ENCODE peak calls at places on chromosomes 2 and 18, in four cellular contexts. N is neural progenitor cell, E is HCT116, S is SK-N-MC. L is an unnamed sample.

GRCh38 chr2:9230881-9231280 is 24.3 kb downstream of the ASAP2 start:
- DNase-seq in N (no peak), S (no peak), E (no peak), L (no peak)

GRCh38 chr2:58970365-58970764 is 729.2 kb upstream of the FANCL start:
- DNase-seq in E (no peak), S (no peak), N (no peak), L (no peak)

GRCh38 chr2:144181006-144181405 is 338.9 kb downstream of the ZEB2 start:
- DNase-seq in N (no peak), E (no peak), S (no peak), L (no peak)

GRCh38 chr2:191643425-191643824 is 34.5 kb upstream of the NABP1 start:
- DNase-seq in S (no peak), N (no peak), E (no peak), L (no peak)

GRCh38 chr2:226971029-226971584 is 135.3 kb downstream of the RHBDD1 start:
- DNase-seq in S (no peak), N (no peak), E (no peak), L (no peak)

GRCh38 chr2:49035477-49035876 is 118.8 kb downstream of the FSHR start:
- DNase-seq in N (no peak), S (no peak), E (no peak), L (no peak)

GRCh38 chr18:10926565-10927194 is 222.7 kb downstream of the PIEZO2 start:
- DNase-seq in N (no peak), S (no peak), E (no peak), L (no peak)

GRCh38 chr2:152369176-152369860 is 34.3 kb downstream of the FMNL2 start:
- DNase-seq in N (no peak), E (no peak), S (no peak), L (no peak)

GRCh38 chr2:38108907-38109731 is 33.2 kb upstream of the CYP1B1 start:
- DNase-seq in E (no peak), N (no peak), S (no peak), L (no peak)

GRCh38 chr2:118291481-118291880 is 203.2 kb downstream of the INSIG2 start:
- DNase-seq in S (no peak), N (no peak), E (no peak), L (no peak)

GRCh38 chr2:200040251-200040650 is 84.9 kb downstream of the MAIP1 start:
- DNase-seq in E (no peak), N (no peak), S (no peak), L (no peak)

GRCh38 chr2:221377597-221377996 is 194.5 kb downstream of the EPHA4 start:
- DNase-seq in E (no peak), N (no peak), S (no peak), L (no peak)

GRCh38 chr2:108385411-108386071 is 7.8 kb downstream of the SULT1C4 start:
- DNase-seq in N (no peak), S (no peak), E (no peak), L (no peak)

GRCh38 chr2:17470855-17471641 is 47.2 kb downstream of the RAD51AP2 start:
- DNase-seq in S (peak), E (peak), N (peak), L (no peak)

GRCh38 chr2:222572264-222572721 is 83.6 kb downstream of the FARSB start:
- DNase-seq in S (no peak), E (no peak), N (no peak), L (no peak)

GRCh38 chr2:217706095-217706494 is 296.7 kb downstream of the TNS1 start:
- DNase-seq in N (no peak), E (no peak), S (no peak), L (no peak)

GRCh38 chr2:220460257-220460985 is 833.0 kb downstream of the SLC4A3 start:
- DNase-seq in E (peak), N (peak), S (no peak), L (no peak)

GRCh38 chr18:11040823-11041712 is 108.3 kb downstream of the PIEZO2 start:
- DNase-seq in E (peak), S (no peak), N (peak), L (peak)

GRCh38 chr18:78939105-78939504 is 40.5 kb upstream of the SALL3 start:
- DNase-seq in E (no peak), N (no peak), S (no peak), L (no peak)

GRCh38 chr18:59049726-59050660 is 89.7 kb upstream of the SEC11C start:
- DNase-seq in N (peak), E (no peak), S (no peak), L (no peak)

GRCh38 chr2:215839309-215839708 is 174.0 kb downstream of the MREG start:
- DNase-seq in E (no peak), S (no peak), N (no peak), L (no peak)

GRCh38 chr2:58432491-58433166 is 191.5 kb upstream of the FANCL start:
- DNase-seq in S (no peak), N (no peak), E (no peak), L (no peak)

GRCh38 chr2:48313036-48313877 is 216.7 kb upstream of the STON1 start:
- DNase-seq in N (no peak), S (no peak), E (no peak), L (no peak)

GRCh38 chr2:142722569-142722968 is 154.9 kb upstream of the KYNU start:
- DNase-seq in N (no peak), S (no peak), E (no peak), L (no peak)

GRCh38 chr18:53567935-53568574 is 656.4 kb downstream of the MBD2 start:
- DNase-seq in N (peak), S (peak), E (no peak), L (peak)

GRCh38 chr2:71849111-71849510 is 298.6 kb downstream of the CYP26B1 start:
- DNase-seq in N (no peak), E (no peak), S (no peak), L (no peak)

GRCh38 chr2:240622631-240623235 is 2.5 kb upstream of the GPR35 start:
- DNase-seq in S (no peak), N (no peak), E (no peak), L (no peak)

GRCh38 chr2:206442854-206443734 is at the start of gene ADAM23:
- DNase-seq in S (no peak), N (peak), E (no peak), L (no peak)
- TF ChIP-seq EZH2 in S (no peak), N (no peak), E (no peak), L (no peak)

GRCh38 chr2:11669454-11670291 is at the start of gene NTSR2:
- DNase-seq in E (no peak), S (no peak), N (peak), L (no peak)
- TF ChIP-seq EZH2 in E (no peak), S (no peak), N (peak), L (no peak)

DNA sequence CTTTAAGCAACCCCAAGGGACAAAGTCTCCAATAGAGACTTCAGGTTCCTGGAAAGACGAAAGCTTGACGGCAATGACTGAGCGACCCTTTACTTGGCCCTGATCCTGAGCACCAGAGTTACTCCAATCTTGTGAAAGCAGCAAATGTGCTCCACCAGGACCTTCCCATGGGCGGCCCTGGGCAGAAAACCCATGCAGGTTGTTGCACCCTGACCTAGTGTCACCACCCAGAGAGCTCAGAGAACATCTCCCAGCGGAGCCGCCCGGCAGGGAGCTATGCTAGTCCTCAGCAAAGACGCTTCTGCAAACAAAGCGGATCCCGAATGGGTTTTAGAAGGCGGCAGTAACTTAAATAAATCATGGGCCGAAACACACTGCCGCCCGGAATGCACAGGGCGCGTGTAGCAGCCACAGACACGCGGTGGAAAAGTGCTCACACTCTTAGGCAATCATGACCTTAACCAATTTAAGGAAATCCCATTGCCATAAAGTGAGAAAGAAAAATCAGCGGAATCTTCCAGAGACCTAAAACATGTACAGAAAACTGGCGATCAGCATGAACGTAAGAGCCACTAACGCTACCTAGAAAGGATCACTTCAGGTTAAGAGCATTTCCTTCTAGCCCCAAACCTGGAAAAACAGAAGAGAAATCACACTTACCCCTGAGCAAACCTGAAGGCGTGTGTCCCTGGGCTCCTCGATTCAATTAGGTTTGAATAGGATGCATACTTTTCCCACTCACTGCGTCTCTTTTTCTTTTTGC is 490 bp downstream of the COL6A3 start:
- DNase-seq in S (no peak), E (no peak), N (no peak), L (no peak)
- TF ChIP-seq EZH2 in S (no peak), E (no peak), N (no peak), L (no peak)

DNA sequence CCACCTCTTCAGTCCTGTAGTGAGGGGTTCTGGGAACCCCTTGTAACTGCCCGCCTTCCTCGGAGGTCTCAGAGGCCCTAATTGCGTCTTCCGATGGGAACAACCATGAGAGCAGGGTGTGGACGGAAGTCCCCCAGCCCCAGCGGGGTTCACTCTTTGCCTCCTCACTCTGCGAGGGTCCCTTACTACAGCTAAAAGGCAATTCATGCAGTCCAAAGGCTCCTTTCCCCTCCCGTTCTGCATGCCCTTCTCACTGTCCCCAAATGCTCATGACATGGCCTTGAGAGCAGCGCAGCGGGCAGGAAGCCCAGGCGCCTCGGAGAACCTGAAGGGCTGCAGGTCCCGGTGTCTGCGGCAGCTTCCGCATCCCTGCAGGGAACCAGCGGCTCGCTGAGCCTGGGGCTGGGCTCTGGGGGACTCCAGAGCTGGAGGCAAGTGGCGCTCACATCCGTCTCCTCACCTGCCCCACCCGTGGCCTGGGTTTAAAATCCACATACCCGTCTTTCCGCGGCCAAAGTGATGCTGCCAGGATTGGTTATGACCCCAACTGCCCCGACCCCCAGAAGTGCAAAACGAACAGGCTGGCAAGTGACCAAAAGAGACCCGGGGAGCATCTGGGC is 534 bp upstream of the CIDEA start:
- DNase-seq in S (no peak), N (peak), E (no peak), L (no peak)
- TF ChIP-seq EZH2 in S (no peak), N (peak), E (no peak), L (no peak)

DNA sequence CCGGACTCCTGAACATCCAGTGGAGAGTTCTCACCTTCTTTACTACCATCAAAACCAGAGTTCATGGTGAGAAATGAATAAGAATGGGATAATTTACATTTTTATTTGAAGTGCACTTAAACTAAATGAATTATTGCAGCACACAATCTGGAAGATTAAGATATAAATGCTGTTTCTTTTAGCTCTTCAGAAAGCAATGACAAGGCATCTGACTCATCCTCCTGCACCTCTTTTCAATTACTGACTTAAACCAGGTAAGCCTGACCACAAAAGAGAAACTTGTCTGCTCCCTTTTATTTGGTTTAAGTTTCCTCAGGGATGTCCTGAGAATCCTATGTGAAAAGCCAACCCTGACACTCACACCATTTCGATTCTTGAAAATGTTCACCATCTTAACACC is 720 bp upstream of the DSC2 start:
- DNase-seq in E (no peak), S (no peak), N (no peak), L (no peak)
- TF ChIP-seq EZH2 in E (no peak), S (no peak), N (no peak), L (no peak)

GRCh38 chr18:13219012-13219396 is 444 bp downstream of the LDLRAD4 start:
- DNase-seq in N (peak), S (no peak), E (no peak), L (no peak)
- TF ChIP-seq EZH2 in N (peak), S (no peak), E (no peak), L (no peak)

DNA sequence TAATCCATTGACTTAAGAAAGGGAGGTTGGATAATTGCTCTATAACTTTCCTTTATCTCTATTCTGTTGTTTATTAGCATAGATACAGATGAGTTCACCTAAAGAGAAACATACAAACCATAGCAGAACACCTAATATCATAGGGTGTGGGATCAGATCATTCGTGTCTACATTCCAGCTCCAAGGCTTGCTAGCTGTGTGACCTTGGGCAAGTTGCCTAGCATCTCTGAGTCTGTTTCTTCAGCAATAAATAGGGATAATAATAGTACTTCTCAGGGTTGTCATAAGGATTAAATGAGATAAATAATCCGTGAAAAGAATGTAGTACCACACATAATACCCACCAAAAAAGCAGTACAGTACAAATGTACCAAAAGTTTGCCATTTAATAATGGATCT is 126.2 kb downstream of the PLB1 start:
- DNase-seq in S (no peak), E (no peak), N (no peak), L (no peak)
- TF ChIP-seq EZH2 in S (no peak), E (no peak), N (no peak), L (no peak)

GRCh38 chr18:50560681-50561629 is 1.1 kb downstream of the MAPK4 start:
- DNase-seq in E (no peak), S (no peak), N (peak), L (no peak)
- TF ChIP-seq EZH2 in E (no peak), S (no peak), N (peak), L (no peak)

GRCh38 chr2:201452058-201452736 is 657 bp downstream of the STRADB start:
- DNase-seq in E (no peak), S (no peak), N (no peak), L (no peak)
- TF ChIP-seq EZH2 in E (no peak), S (no peak), N (no peak), L (no peak)

L was measured in DND-41.